ENCODE peak calls at places on chromosomes 16 and 17, in ten cellular contexts. One of them, this sample, is unnamed.

GRCh38 chr17:11628831-11629230 is 30.6 kb downstream of the DNAH9 start:
- DNase-seq in NCI-H446: no peak
- DNase-seq in EH: no peak
- DNase-seq in HEK293T: no peak
- DNase-seq in stimulated activated CD8-positive, alpha-beta memory T cell treated with anti-CD3 and anti-CD28 coated beads, Interleukin-12 subunit alpha, Interleukin-12 subunit beta, amount 100 ng/mL, for 4 hours: no peak
- DNase-seq in activated CD4-positive, alpha-beta T cell treated with anti-CD3 and anti-CD28 coated beads for 24 hours: no peak
- DNase-seq in GM04504: no peak
- DNase-seq in kidney epithelial cell: no peak
- DNase-seq in T-helper 2 cell: no peak
- DNase-seq in fibroblast of mammary gland: no peak
- DNase-seq in this sample: no peak

GRCh38 chr16:78543066-78543465 is 443.6 kb downstream of the WWOX start:
- DNase-seq in fibroblast of mammary gland: peak; percentile 16
- DNase-seq in activated CD4-positive, alpha-beta T cell treated with anti-CD3 and anti-CD28 coated beads for 24 hours: no peak
- DNase-seq in kidney epithelial cell: no peak
- DNase-seq in GM04504: no peak
- DNase-seq in EH: no peak
- DNase-seq in NCI-H446: no peak
- DNase-seq in stimulated activated CD8-positive, alpha-beta memory T cell treated with anti-CD3 and anti-CD28 coated beads, Interleukin-12 subunit alpha, Interleukin-12 subunit beta, amount 100 ng/mL, for 4 hours: no peak
- DNase-seq in HEK293T: no peak
- DNase-seq in T-helper 2 cell: no peak
- DNase-seq in this sample: no peak

GRCh38 chr16:79601092-79601977 is 798 bp upstream of the MAF start:
- DNase-seq in GM04504: no peak
- DNase-seq in T-helper 2 cell: no peak
- DNase-seq in NCI-H446: no peak
- DNase-seq in activated CD4-positive, alpha-beta T cell treated with anti-CD3 and anti-CD28 coated beads for 24 hours: no peak
- DNase-seq in fibroblast of mammary gland: no peak
- DNase-seq in stimulated activated CD8-positive, alpha-beta memory T cell treated with anti-CD3 and anti-CD28 coated beads, Interleukin-12 subunit alpha, Interleukin-12 subunit beta, amount 100 ng/mL, for 4 hours: no peak
- DNase-seq in EH: no peak
- DNase-seq in HEK293T: no peak
- DNase-seq in kidney epithelial cell: no peak
- DNase-seq in this sample: peak; percentile 73

GRCh38 chr17:10624966-10625365 is 32.1 kb downstream of the MYH3 start:
- DNase-seq in fibroblast of mammary gland: no peak
- DNase-seq in GM04504: no peak
- DNase-seq in EH: no peak
- DNase-seq in kidney epithelial cell: no peak
- DNase-seq in NCI-H446: no peak
- DNase-seq in activated CD4-positive, alpha-beta T cell treated with anti-CD3 and anti-CD28 coated beads for 24 hours: no peak
- DNase-seq in T-helper 2 cell: no peak
- DNase-seq in HEK293T: no peak
- DNase-seq in stimulated activated CD8-positive, alpha-beta memory T cell treated with anti-CD3 and anti-CD28 coated beads, Interleukin-12 subunit alpha, Interleukin-12 subunit beta, amount 100 ng/mL, for 4 hours: no peak
- DNase-seq in this sample: no peak

GRCh38 chr17:64491034-64491860 is 5.6 kb downstream of the POLG2 start:
- DNase-seq in activated CD4-positive, alpha-beta T cell treated with anti-CD3 and anti-CD28 coated beads for 24 hours: peak; percentile 29
- DNase-seq in HEK293T: no peak
- DNase-seq in T-helper 2 cell: peak; percentile 33
- DNase-seq in stimulated activated CD8-positive, alpha-beta memory T cell treated with anti-CD3 and anti-CD28 coated beads, Interleukin-12 subunit alpha, Interleukin-12 subunit beta, amount 100 ng/mL, for 4 hours: no peak
- DNase-seq in GM04504: no peak
- DNase-seq in fibroblast of mammary gland: peak; percentile 61
- DNase-seq in kidney epithelial cell: no peak
- DNase-seq in NCI-H446: no peak
- DNase-seq in EH: peak; percentile 56
- DNase-seq in this sample: peak; percentile 21

GRCh38 chr17:54727624-54728023 is 173.0 kb upstream of the TOM1L1 start:
- DNase-seq in fibroblast of mammary gland: no peak
- DNase-seq in GM04504: no peak
- DNase-seq in T-helper 2 cell: no peak
- DNase-seq in stimulated activated CD8-positive, alpha-beta memory T cell treated with anti-CD3 and anti-CD28 coated beads, Interleukin-12 subunit alpha, Interleukin-12 subunit beta, amount 100 ng/mL, for 4 hours: no peak
- DNase-seq in EH: no peak
- DNase-seq in NCI-H446: no peak
- DNase-seq in kidney epithelial cell: no peak
- DNase-seq in activated CD4-positive, alpha-beta T cell treated with anti-CD3 and anti-CD28 coated beads for 24 hours: no peak
- DNase-seq in HEK293T: no peak
- DNase-seq in this sample: no peak

GRCh38 chr17:30547778-30548177 is 70.6 kb downstream of the GOSR1 start:
- DNase-seq in kidney epithelial cell: no peak
- DNase-seq in fibroblast of mammary gland: no peak
- DNase-seq in NCI-H446: no peak
- DNase-seq in HEK293T: no peak
- DNase-seq in GM04504: no peak
- DNase-seq in EH: no peak
- DNase-seq in activated CD4-positive, alpha-beta T cell treated with anti-CD3 and anti-CD28 coated beads for 24 hours: no peak
- DNase-seq in T-helper 2 cell: no peak
- DNase-seq in stimulated activated CD8-positive, alpha-beta memory T cell treated with anti-CD3 and anti-CD28 coated beads, Interleukin-12 subunit alpha, Interleukin-12 subunit beta, amount 100 ng/mL, for 4 hours: no peak
- DNase-seq in this sample: no peak

GRCh38 chr17:7046127-7046724 is 2.3 kb upstream of the SLC16A11 start:
- DNase-seq in stimulated activated CD8-positive, alpha-beta memory T cell treated with anti-CD3 and anti-CD28 coated beads, Interleukin-12 subunit alpha, Interleukin-12 subunit beta, amount 100 ng/mL, for 4 hours: no peak
- DNase-seq in T-helper 2 cell: peak; percentile 33
- DNase-seq in fibroblast of mammary gland: no peak
- DNase-seq in kidney epithelial cell: no peak
- DNase-seq in EH: no peak
- DNase-seq in GM04504: no peak
- DNase-seq in NCI-H446: no peak
- DNase-seq in activated CD4-positive, alpha-beta T cell treated with anti-CD3 and anti-CD28 coated beads for 24 hours: no peak
- DNase-seq in HEK293T: no peak
- DNase-seq in this sample: peak; percentile 67

GRCh38 chr16:2008009-2008526 is 1.6 kb downstream of the ZNF598 start:
- DNase-seq in fibroblast of mammary gland: peak; percentile 89
- DNase-seq in HEK293T: no peak
- DNase-seq in stimulated activated CD8-positive, alpha-beta memory T cell treated with anti-CD3 and anti-CD28 coated beads, Interleukin-12 subunit alpha, Interleukin-12 subunit beta, amount 100 ng/mL, for 4 hours: no peak
- DNase-seq in NCI-H446: no peak
- DNase-seq in activated CD4-positive, alpha-beta T cell treated with anti-CD3 and anti-CD28 coated beads for 24 hours: no peak
- DNase-seq in EH: peak; percentile 64
- DNase-seq in kidney epithelial cell: no peak
- DNase-seq in T-helper 2 cell: no peak
- DNase-seq in GM04504: peak; percentile 74
- DNase-seq in this sample: peak; percentile 89

GRCh38 chr16:49492090-49492801 is 118.6 kb downstream of the C16orf78 start:
- DNase-seq in HEK293T: peak; percentile 88
- DNase-seq in fibroblast of mammary gland: no peak
- DNase-seq in activated CD4-positive, alpha-beta T cell treated with anti-CD3 and anti-CD28 coated beads for 24 hours: peak; percentile 23
- DNase-seq in GM04504: no peak
- DNase-seq in kidney epithelial cell: no peak
- DNase-seq in T-helper 2 cell: no peak
- DNase-seq in NCI-H446: no peak
- DNase-seq in stimulated activated CD8-positive, alpha-beta memory T cell treated with anti-CD3 and anti-CD28 coated beads, Interleukin-12 subunit alpha, Interleukin-12 subunit beta, amount 100 ng/mL, for 4 hours: peak; percentile 7
- DNase-seq in EH: peak; percentile 19
- DNase-seq in this sample: no peak

GRCh38 chr16:24255446-24256352 is at the start of gene CACNG3:
- DNase-seq in activated CD4-positive, alpha-beta T cell treated with anti-CD3 and anti-CD28 coated beads for 24 hours: peak; percentile 17
- DNase-seq in kidney epithelial cell: no peak
- DNase-seq in HEK293T: peak; percentile 75
- DNase-seq in GM04504: no peak
- DNase-seq in NCI-H446: no peak
- DNase-seq in fibroblast of mammary gland: peak; percentile 10
- DNase-seq in stimulated activated CD8-positive, alpha-beta memory T cell treated with anti-CD3 and anti-CD28 coated beads, Interleukin-12 subunit alpha, Interleukin-12 subunit beta, amount 100 ng/mL, for 4 hours: no peak
- DNase-seq in EH: peak; percentile 9
- DNase-seq in T-helper 2 cell: peak; percentile 39
- DNase-seq in this sample: no peak

GRCh38 chr17:8868529-8868951 is 1.1 kb upstream of the PIK3R6 start:
- DNase-seq in T-helper 2 cell: no peak
- DNase-seq in EH: no peak
- DNase-seq in GM04504: no peak
- DNase-seq in HEK293T: no peak
- DNase-seq in kidney epithelial cell: no peak
- DNase-seq in fibroblast of mammary gland: no peak
- DNase-seq in stimulated activated CD8-positive, alpha-beta memory T cell treated with anti-CD3 and anti-CD28 coated beads, Interleukin-12 subunit alpha, Interleukin-12 subunit beta, amount 100 ng/mL, for 4 hours: no peak
- DNase-seq in NCI-H446: no peak
- DNase-seq in activated CD4-positive, alpha-beta T cell treated with anti-CD3 and anti-CD28 coated beads for 24 hours: no peak
- DNase-seq in this sample: no peak

GRCh38 chr17:10072556-10072955 is 125.8 kb downstream of the GAS7 start:
- DNase-seq in EH: no peak
- DNase-seq in kidney epithelial cell: no peak
- DNase-seq in fibroblast of mammary gland: no peak
- DNase-seq in T-helper 2 cell: no peak
- DNase-seq in HEK293T: no peak
- DNase-seq in GM04504: no peak
- DNase-seq in activated CD4-positive, alpha-beta T cell treated with anti-CD3 and anti-CD28 coated beads for 24 hours: no peak
- DNase-seq in stimulated activated CD8-positive, alpha-beta memory T cell treated with anti-CD3 and anti-CD28 coated beads, Interleukin-12 subunit alpha, Interleukin-12 subunit beta, amount 100 ng/mL, for 4 hours: no peak
- DNase-seq in NCI-H446: no peak
- DNase-seq in this sample: no peak

GRCh38 chr17:28717578-28718316 is at the start of gene RAB34:
- DNase-seq in NCI-H446: no peak
- DNase-seq in stimulated activated CD8-positive, alpha-beta memory T cell treated with anti-CD3 and anti-CD28 coated beads, Interleukin-12 subunit alpha, Interleukin-12 subunit beta, amount 100 ng/mL, for 4 hours: no peak
- DNase-seq in fibroblast of mammary gland: peak; percentile 85
- DNase-seq in EH: peak; percentile 92
- DNase-seq in T-helper 2 cell: peak; percentile 34
- DNase-seq in activated CD4-positive, alpha-beta T cell treated with anti-CD3 and anti-CD28 coated beads for 24 hours: no peak
- DNase-seq in GM04504: peak; percentile 73
- DNase-seq in HEK293T: peak; percentile 39
- DNase-seq in kidney epithelial cell: no peak
- DNase-seq in this sample: peak; percentile 75

GRCh38 chr17:45325810-45326209 is 9.0 kb upstream of the MAP3K14 start:
- DNase-seq in GM04504: no peak
- DNase-seq in NCI-H446: no peak
- DNase-seq in HEK293T: no peak
- DNase-seq in activated CD4-positive, alpha-beta T cell treated with anti-CD3 and anti-CD28 coated beads for 24 hours: no peak
- DNase-seq in kidney epithelial cell: no peak
- DNase-seq in EH: peak; percentile 65
- DNase-seq in fibroblast of mammary gland: no peak
- DNase-seq in T-helper 2 cell: no peak
- DNase-seq in stimulated activated CD8-positive, alpha-beta memory T cell treated with anti-CD3 and anti-CD28 coated beads, Interleukin-12 subunit alpha, Interleukin-12 subunit beta, amount 100 ng/mL, for 4 hours: no peak
- DNase-seq in this sample: no peak

GRCh38 chr17:73192894-73193701 is at the start of gene COG1:
- DNase-seq in HEK293T: peak; percentile 93
- DNase-seq in kidney epithelial cell: peak; percentile 49
- DNase-seq in GM04504: peak; percentile 72
- DNase-seq in NCI-H446: peak; percentile 76
- DNase-seq in stimulated activated CD8-positive, alpha-beta memory T cell treated with anti-CD3 and anti-CD28 coated beads, Interleukin-12 subunit alpha, Interleukin-12 subunit beta, amount 100 ng/mL, for 4 hours: peak; percentile 56
- DNase-seq in activated CD4-positive, alpha-beta T cell treated with anti-CD3 and anti-CD28 coated beads for 24 hours: peak; percentile 50
- DNase-seq in fibroblast of mammary gland: peak; percentile 76
- DNase-seq in T-helper 2 cell: peak; percentile 89
- DNase-seq in EH: peak; percentile 87
- DNase-seq in this sample: peak; percentile 53

GRCh38 chr17:49510720-49511110 is 15.6 kb downstream of the NGFR start:
- DNase-seq in HEK293T: no peak
- DNase-seq in fibroblast of mammary gland: no peak
- DNase-seq in GM04504: no peak
- DNase-seq in activated CD4-positive, alpha-beta T cell treated with anti-CD3 and anti-CD28 coated beads for 24 hours: no peak
- DNase-seq in EH: no peak
- DNase-seq in kidney epithelial cell: no peak
- DNase-seq in NCI-H446: no peak
- DNase-seq in stimulated activated CD8-positive, alpha-beta memory T cell treated with anti-CD3 and anti-CD28 coated beads, Interleukin-12 subunit alpha, Interleukin-12 subunit beta, amount 100 ng/mL, for 4 hours: no peak
- DNase-seq in T-helper 2 cell: no peak
- DNase-seq in this sample: no peak

This sample was measured in foreskin keratinocyte.